ENCODE peak calls at places on chromosomes 5 and 9, in four cellular contexts. U is HCEC 1CT, C is DMS79, I is SW 1271. T is an unnamed sample.
A peak's percentile ranks its signal among the peaks of the same experiment; 100 is the strongest.

GRCh38 chr9:38333047-38333446 is 59.5 kb upstream of the ALDH1B1 start:
- DNase-seq in U (no peak), C (no peak), I (no peak), T (no peak)

GRCh38 chr9:98957826-98958225 is 14.1 kb downstream of the COL15A1 start:
- DNase-seq in U (no peak), C (no peak), I (no peak), T (no peak)

GRCh38 chr5:87829214-87829551 is 416.5 kb upstream of the CCNH start:
- DNase-seq in U (no peak), C (no peak), I (no peak), T (no peak)

GRCh38 chr5:165321912-165322311 is 1816.5 kb downstream of the MAT2B start:
- DNase-seq in U (peak; percentile 91), C (no peak), I (peak; percentile 49), T (no peak)

GRCh38 chr5:142012186-142012785 is 541 bp downstream of the GNPDA1 start:
- DNase-seq in U (peak; percentile 54), C (no peak), I (peak; percentile 40), T (peak; percentile 51)

GRCh38 chr9:27496134-27496504 is 28.0 kb upstream of the IFNK start:
- DNase-seq in U (no peak), C (no peak), I (no peak), T (no peak)

GRCh38 chr5:1734908-1735289 is 64.7 kb downstream of the MRPL36 start:
- DNase-seq in U (no peak), C (no peak), I (no peak), T (no peak)

GRCh38 chr5:66854429-66854828 is 258.2 kb downstream of the MAST4 start:
- DNase-seq in U (no peak), C (no peak), I (no peak), T (no peak)

GRCh38 chr5:7813576-7813975 is 37.4 kb downstream of the CFAP90 start:
- DNase-seq in U (no peak), C (no peak), I (no peak), T (no peak)

GRCh38 chr9:120014751-120015235 is 565.2 kb downstream of the CDK5RAP2 start:
- DNase-seq in U (no peak), C (no peak), I (no peak), T (peak; percentile 62)

GRCh38 chr5:11182441-11183080 is 421.5 kb upstream of the DAP start:
- DNase-seq in U (peak; percentile 22), C (no peak), I (peak; percentile 6), T (peak; percentile 31)

GRCh38 chr9:95461448-95462381 is 55.1 kb downstream of the PTCH1 start:
- DNase-seq in U (no peak), C (no peak), I (no peak), T (no peak)

GRCh38 chr9:110076894-110077725 is 130.8 kb downstream of the C9orf152 start:
- DNase-seq in U (peak; percentile 80), C (no peak), I (no peak), T (no peak)

GRCh38 chr9:137750563-137750962 is 127.0 kb upstream of the CACNA1B start:
- DNase-seq in U (no peak), C (no peak), I (no peak), T (no peak)

GRCh38 chr5:33565304-33565703 is 124.5 kb downstream of the TARS1 start:
- DNase-seq in U (no peak), C (no peak), I (no peak), T (no peak)

GRCh38 chr9:130267930-130268329 is 2.4 kb downstream of the HMCN2 start:
- DNase-seq in U (no peak), C (no peak), I (no peak), T (no peak)

GRCh38 chr5:127492854-127493738 is 24.3 kb upstream of the PRRC1 start:
- DNase-seq in U (peak; percentile 54), C (no peak), I (peak; percentile 24), T (peak; percentile 50)

GRCh38 chr9:36499156-36499886 is 73.4 kb upstream of the MELK start:
- DNase-seq in U (no peak), C (peak; percentile 85), I (no peak), T (no peak)

GRCh38 chr9:94553029-94553938 is 1.6 kb upstream of the PCAT7 start:
- DNase-seq in U (no peak), C (no peak), I (no peak), T (peak; percentile 19)

GRCh38 chr5:160278356-160278755 is 34.0 kb downstream of the CCNJL start:
- DNase-seq in U (no peak), C (no peak), I (no peak), T (peak; percentile 74)